ENCODE peak calls at places on chromosomes 1 and 21, in six cellular contexts. L, R, W, P, V and I are unnamed samples.

GRCh38 chr1:30611741-30612309 is 111.6 kb downstream of the MATN1 start:
- DNase-seq in L (no peak), R (no peak), W (no peak), P (no peak), V (no peak), I (no peak)

GRCh38 chr1:110559157-110559556 is 40.2 kb upstream of the KCNA10 start:
- DNase-seq in L (no peak), R (no peak), W (no peak), P (no peak), V (no peak), I (no peak)

GRCh38 chr1:86516366-86516765 is 30.5 kb upstream of the CLCA4 start:
- DNase-seq in L (no peak), R (no peak), W (no peak), P (no peak), V (no peak), I (no peak)

GRCh38 chr1:6625579-6626149 is 996 bp downstream of the THAP3 start:
- DNase-seq in L (no peak), R (no peak), W (no peak), P (no peak), V (peak; percentile 79), I (no peak)

GRCh38 chr1:38546630-38547029 is 312.9 kb downstream of the RRAGC start:
- DNase-seq in L (no peak), R (no peak), W (no peak), P (no peak), V (no peak), I (no peak)

GRCh38 chr1:222712253-222713090 is at the start of the genes AIDA and BROX:
- DNase-seq in L (peak; percentile 97), R (peak; percentile 92), W (peak; percentile 58), P (no peak), V (peak; percentile 81), I (peak; percentile 93)

GRCh38 chr21:36579898-36580297 is 100.0 kb upstream of the CLDN14 start:
- DNase-seq in L (no peak), R (no peak), W (no peak), P (no peak), V (no peak), I (no peak)

GRCh38 chr1:234402939-234403338 is 29.7 kb downstream of the COA6 start:
- DNase-seq in L (no peak), R (no peak), W (no peak), P (no peak), V (no peak), I (no peak)

GRCh38 chr1:147545133-147545532 is 3.8 kb downstream of the BCL9 start:
- DNase-seq in L (peak; percentile 67), R (peak; percentile 95), W (no peak), P (peak; percentile 12), V (peak; percentile 68), I (no peak)

GRCh38 chr1:113178522-113178921 is 105.5 kb downstream of the LRIG2 start:
- DNase-seq in L (no peak), R (no peak), W (no peak), P (no peak), V (no peak), I (no peak)

GRCh38 chr1:89888480-89889335 is 67.9 kb downstream of the LRRC8D start:
- DNase-seq in L (no peak), R (no peak), W (no peak), P (no peak), V (no peak), I (no peak)

GRCh38 chr1:180235077-180235501 is 5.0 kb downstream of the LHX4 start:
- DNase-seq in L (no peak), R (no peak), W (no peak), P (no peak), V (no peak), I (no peak)

GRCh38 chr1:16076871-16077250 is 3.4 kb upstream of the FAM131C start:
- DNase-seq in L (peak; percentile 59), R (no peak), W (no peak), P (no peak), V (peak; percentile 40), I (no peak)

GRCh38 chr1:245469734-245470133 is 314.9 kb downstream of the KIF26B start:
- DNase-seq in L (no peak), R (no peak), W (no peak), P (no peak), V (no peak), I (no peak)

GRCh38 chr1:38064232-38064903 is 17.8 kb upstream of the POU3F1 start:
- DNase-seq in L (no peak), R (no peak), W (no peak), P (no peak), V (peak; percentile 51), I (no peak)

GRCh38 chr1:223088713-223089240 is 54.3 kb downstream of the TLR5 start:
- DNase-seq in L (no peak), R (no peak), W (no peak), P (no peak), V (no peak), I (no peak)

GRCh38 chr1:29270881-29271390 is 34.6 kb downstream of the PTPRU start:
- DNase-seq in L (no peak), R (no peak), W (no peak), P (no peak), V (peak; percentile 59), I (no peak)

GRCh38 chr1:203364013-203364730 is 13.2 kb upstream of the FMOD start:
- DNase-seq in L (no peak), R (no peak), W (no peak), P (no peak), V (no peak), I (no peak)

GRCh38 chr1:201357636-201358348 is 19.7 kb downstream of the TNNT2 start:
- DNase-seq in L (peak; percentile 24), R (no peak), W (no peak), P (no peak), V (no peak), I (no peak)

GRCh38 chr1:225881081-225882007 is 836 bp downstream of the TMEM63A start:
- DNase-seq in L (peak; percentile 82), R (peak; percentile 56), W (no peak), P (no peak), V (peak; percentile 48), I (peak; percentile 64)

GRCh38 chr1:197958438-197958837 is 41.3 kb downstream of the LHX9 start:
- DNase-seq in L (no peak), R (no peak), W (no peak), P (no peak), V (no peak), I (no peak)

GRCh38 chr1:174008261-174008660 is 13.9 kb downstream of the RC3H1 start:
- DNase-seq in L (no peak), R (no peak), W (no peak), P (no peak), V (no peak), I (no peak)

GRCh38 chr1:227447531-227447990 is 115.8 kb upstream of the ZNF678 start:
- DNase-seq in L (peak; percentile 66), R (no peak), W (no peak), P (no peak), V (peak; percentile 47), I (no peak)

GRCh38 chr1:57857809-57858208 is 433.9 kb upstream of the DAB1 start:
- DNase-seq in L (no peak), R (no peak), W (no peak), P (no peak), V (no peak), I (no peak)

GRCh38 chr1:33500547-33500946 is 28.1 kb downstream of the ZSCAN20 start:
- DNase-seq in L (no peak), R (no peak), W (no peak), P (no peak), V (no peak), I (no peak)

GRCh38 chr1:160738266-160738665 is 781 bp upstream of the SLAMF7 start:
- DNase-seq in L (no peak), R (no peak), W (no peak), P (no peak), V (no peak), I (no peak)

GRCh38 chr1:160739098-160739511 is at the start of gene SLAMF7:
- DNase-seq in L (no peak), R (peak; percentile 57), W (no peak), P (no peak), V (no peak), I (peak; percentile 28)

GRCh38 chr1:160733933-160734332 is 5.1 kb upstream of the SLAMF7 start:
- DNase-seq in L (no peak), R (no peak), W (no peak), P (no peak), V (no peak), I (no peak)
- TF ChIP-seq CTCF in L (no peak), R (no peak), W (no peak), P (no peak), V (no peak), I (no peak)

DNA sequence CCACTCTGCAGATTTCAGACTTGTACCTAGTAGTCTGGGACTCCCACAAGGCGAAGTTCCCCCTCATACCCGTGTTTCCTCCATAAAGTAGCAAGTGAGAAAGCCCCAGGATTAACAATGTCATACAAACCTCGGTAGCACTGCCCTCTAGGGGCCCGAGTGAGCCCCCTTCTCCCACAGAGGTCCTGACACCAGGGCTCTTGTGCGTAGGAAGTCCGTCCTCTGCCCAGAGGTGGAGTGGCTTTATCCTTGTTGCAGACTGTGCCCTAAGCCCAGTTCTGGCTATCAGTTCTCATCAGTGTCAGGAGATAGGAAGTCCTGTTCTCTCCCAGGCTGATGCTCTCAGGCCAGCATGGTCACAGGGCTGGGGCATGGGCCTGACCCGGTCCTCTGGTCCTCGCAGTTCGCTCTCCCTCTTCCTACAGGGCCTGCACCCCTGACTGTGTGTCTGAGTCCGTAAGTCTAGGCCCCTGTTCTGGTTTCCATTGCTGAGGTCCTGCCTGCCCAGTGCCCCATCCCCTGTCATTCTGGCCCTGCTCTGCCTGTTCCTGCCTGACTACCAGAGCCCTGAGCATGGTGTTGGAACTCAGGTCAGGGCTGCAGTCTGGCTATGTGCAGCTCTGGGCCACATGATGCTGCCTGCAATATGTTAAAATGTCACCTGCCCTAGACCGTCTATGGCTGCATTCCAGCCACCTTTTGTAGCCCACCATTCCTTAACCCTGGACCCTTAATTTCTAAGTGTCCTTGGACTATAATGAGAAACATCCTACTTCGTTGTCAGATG is 285.6 kb downstream of the ASTN1 start:
- DNase-seq in L (no peak), R (no peak), W (no peak), P (no peak), V (no peak), I (no peak)
- TF ChIP-seq CTCF in L (no peak), R (no peak), W (no peak), P (no peak), V (no peak), I (no peak)

GRCh38 chr1:93369734-93370133 is 24.0 kb downstream of the DR1 start:
- DNase-seq in L (no peak), R (no peak), W (no peak), P (no peak), V (no peak), I (no peak)
- TF ChIP-seq CTCF in L (no peak), R (no peak), W (no peak), P (no peak), V (no peak), I (no peak)

GRCh38 chr1:26234644-26235384 is 814 bp downstream of the CEP85 start:
- DNase-seq in L (no peak), R (no peak), W (no peak), P (no peak), V (peak; percentile 6), I (no peak)
- TF ChIP-seq CTCF in L (no peak), R (no peak), W (no peak), P (peak; percentile 6), V (no peak), I (peak; percentile 30)